ENCODE peak calls at places on chromosomes 4 and X, in nine cellular contexts. N is tibial nerve, P is uterus, W is upper lobe of left lung, S is endothelial cell of umbilical vein, E is IMR-90, L is spleen, H is right lobe of liver, C is A549. I is an unnamed sample.

GRCh38 chrX:39809326-39809725 is 288.4 kb downstream of the BCOR start:
- DNase-seq in N (no peak), C (no peak), E (peak; percentile 82), P (no peak), L (no peak), W (no peak), S (peak; percentile 59), H (no peak), I (no peak)

GRCh38 chr4:175306436-175306835 is 388.3 kb downstream of the ADAM29 start:
- DNase-seq in S (no peak), L (no peak), N (no peak), P (no peak), C (no peak), H (no peak), E (no peak), W (no peak), I (no peak)

GRCh38 chr4:3512279-3512678 is 19.9 kb downstream of the LRPAP1 start:
- DNase-seq in H (no peak), S (no peak), L (no peak), W (no peak), E (no peak), P (no peak), C (no peak), N (no peak), I (no peak)

GRCh38 chrX:3811331-3812311 is 98.2 kb upstream of the PRKX start:
- DNase-seq in N (no peak), P (no peak), W (no peak), C (peak; percentile 40), S (no peak), E (peak; percentile 58), H (no peak), L (peak; percentile 72), I (peak; percentile 28)

GRCh38 chr4:152045781-152046571 is 285.2 kb upstream of the GATB start:
- DNase-seq in L (no peak), C (peak; percentile 25), H (no peak), S (peak; percentile 21), P (no peak), N (no peak), W (peak; percentile 87), E (no peak), I (peak; percentile 45)

GRCh38 chrX:149151805-149152757 is 353.0 kb downstream of the IDS start:
- DNase-seq in H (no peak), S (no peak), C (no peak), P (no peak), L (no peak), E (no peak), W (no peak), N (no peak), I (no peak)

GRCh38 chrX:140503714-140504351 is 1.0 kb downstream of the SOX3 start:
- DNase-seq in L (no peak), E (peak; percentile 7), W (peak; percentile 84), P (no peak), S (peak; percentile 8), C (no peak), N (no peak), H (no peak), I (no peak)

GRCh38 chrX:19897087-19897486 is 9.7 kb upstream of the SH3KBP1 start:
- DNase-seq in P (no peak), W (no peak), N (no peak), H (no peak), E (no peak), S (no peak), C (no peak), L (no peak), I (no peak)

GRCh38 chr4:106355193-106355592 is 13.4 kb downstream of the GIMD1 start:
- DNase-seq in L (no peak), E (no peak), N (no peak), C (no peak), H (peak; percentile 57), S (no peak), P (no peak), W (no peak), I (no peak)

GRCh38 chr4:155582971-155583437 is 83.6 kb upstream of the GUCY1A1 start:
- DNase-seq in L (no peak), S (peak; percentile 91), W (no peak), N (no peak), C (no peak), H (no peak), P (no peak), E (peak; percentile 92), I (no peak)

GRCh38 chrX:20254712-20255299 is 11.9 kb downstream of the RPS6KA3 start:
- DNase-seq in E (peak; percentile 71), S (no peak), N (no peak), L (no peak), P (no peak), W (no peak), C (no peak), H (no peak), I (no peak)

GRCh38 chrX:115437841-115438240 is 123.1 kb upstream of the PLS3 start:
- DNase-seq in W (no peak), L (no peak), S (no peak), H (no peak), P (no peak), C (no peak), E (no peak), N (no peak), I (no peak)

GRCh38 chrX:29299689-29300088 is 712.4 kb downstream of the IL1RAPL1 start:
- DNase-seq in C (no peak), P (no peak), W (no peak), E (no peak), S (no peak), N (no peak), H (no peak), L (no peak), I (no peak)

DNA sequence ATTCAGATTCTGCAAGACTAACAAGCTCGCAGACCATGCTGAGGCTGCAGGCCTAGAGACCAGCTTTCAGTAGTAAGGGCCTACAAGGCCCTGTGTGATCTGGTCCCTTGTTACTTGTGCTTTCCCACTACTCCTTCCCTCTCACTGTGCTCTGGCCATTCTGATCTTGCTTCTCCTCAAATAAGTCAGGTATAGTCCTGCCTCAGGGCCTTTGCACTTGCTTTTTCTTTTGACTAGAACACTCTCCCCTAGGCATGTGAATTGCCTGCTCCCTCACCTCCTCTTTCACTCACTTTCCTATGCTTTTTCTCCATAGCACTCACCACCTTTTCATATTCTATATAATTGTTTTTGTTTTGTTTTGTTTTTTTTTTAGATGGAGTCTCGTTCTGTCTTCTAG is 22.2 kb downstream of the AKAP14 start:
- DNase-seq in P (no peak), E (no peak), L (no peak), W (no peak), S (no peak), N (no peak), C (no peak), H (no peak), I (no peak)
- H3K4me3 ChIP-seq in P (no peak overlapping the region), E (no peak overlapping the region), L (no peak overlapping the region), W (no peak overlapping the region), S (no peak overlapping the region), N (no peak overlapping the region), C (no peak overlapping the region), H (no peak overlapping the region), I (no peak overlapping the region)

GRCh38 chrX:1139101-1139500 is 73.3 kb downstream of the CRLF2 start:
- DNase-seq in L (peak; percentile 42), W (no peak), N (no peak), P (no peak), C (no peak), H (no peak), S (no peak), E (no peak), I (no peak)

GRCh38 chrX:1137531-1137930 is 74.9 kb downstream of the CRLF2 start:
- DNase-seq in P (no peak), S (no peak), C (no peak), E (no peak), H (no peak), W (no peak), N (no peak), L (peak; percentile 51), I (no peak)

GRCh38 chrX:1134976-1135375 is 77.5 kb downstream of the CRLF2 start:
- DNase-seq in S (no peak), E (no peak), N (no peak), L (peak; percentile 27), W (no peak), H (no peak), P (no peak), C (no peak), I (no peak)

GRCh38 chrX:1140236-1140681 is 72.2 kb downstream of the CRLF2 start:
- DNase-seq in L (peak; percentile 9), C (no peak), P (no peak), E (no peak), H (no peak), N (no peak), W (no peak), S (no peak), I (no peak)

GRCh38 chrX:1138476-1138875 is 74.0 kb downstream of the CRLF2 start:
- DNase-seq in H (no peak), C (no peak), W (no peak), N (no peak), E (no peak), S (no peak), P (no peak), L (peak; percentile 14), I (no peak)
- H3K9me3 ChIP-seq in H (no peaks in the 10 kb centered on the region), C (no peaks in the 10 kb centered on the region), W (no peaks in the 10 kb centered on the region), N (no peaks in the 10 kb centered on the region), E (peaks cover 30% of the 10 kb centered on the region), S (peaks cover 4% of the 10 kb centered on the region), P (no peaks in the 10 kb centered on the region), L (peaks cover 46% of the 10 kb centered on the region), I (no peaks in the 10 kb centered on the region)

DNA sequence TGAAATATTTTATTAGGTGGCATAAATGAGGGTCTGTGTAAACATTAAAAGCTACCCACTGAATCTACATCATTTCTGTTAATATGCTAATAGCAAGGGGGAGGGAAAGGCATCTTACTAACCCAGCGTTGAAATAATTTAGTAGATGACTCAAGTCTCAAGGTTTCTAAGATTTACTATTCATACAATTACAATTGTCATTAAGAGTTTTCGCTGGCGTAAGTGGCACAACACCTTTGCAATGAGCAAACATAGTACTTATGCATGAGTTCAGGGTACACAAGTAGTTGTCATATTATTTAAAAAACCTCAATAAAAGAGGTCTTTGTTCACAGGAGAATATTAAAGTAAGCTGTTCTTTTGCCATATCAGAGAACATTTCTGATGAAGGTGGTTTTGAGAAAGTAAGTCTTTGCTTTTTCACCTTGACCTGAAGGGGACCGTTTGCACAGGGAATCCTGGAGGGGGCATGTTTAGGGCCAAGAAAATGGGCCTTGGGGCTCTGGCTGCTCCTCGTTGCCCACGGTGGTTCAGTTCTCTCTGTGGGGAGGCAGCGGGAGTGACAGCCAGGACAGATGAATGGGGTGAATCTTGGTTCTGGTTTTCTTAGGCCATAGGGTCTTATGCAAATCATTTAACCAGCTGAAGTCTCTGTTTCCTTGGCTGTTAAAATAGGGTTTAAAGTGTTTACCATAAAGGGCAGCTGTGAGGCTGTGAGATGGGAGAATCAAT is 4.4 kb upstream of the RHOH start:
- DNase-seq in E (no peak), S (no peak), W (no peak), P (no peak), H (no peak), L (no peak), N (no peak), C (no peak), I (peak; percentile 32)
- TF ChIP-seq POLR2A in E (no peak), S (no peak), W (no peak), P (no peak), H (no peak), L (peak; percentile 52), N (no peak), C (no peak), I (no peak)

DNA sequence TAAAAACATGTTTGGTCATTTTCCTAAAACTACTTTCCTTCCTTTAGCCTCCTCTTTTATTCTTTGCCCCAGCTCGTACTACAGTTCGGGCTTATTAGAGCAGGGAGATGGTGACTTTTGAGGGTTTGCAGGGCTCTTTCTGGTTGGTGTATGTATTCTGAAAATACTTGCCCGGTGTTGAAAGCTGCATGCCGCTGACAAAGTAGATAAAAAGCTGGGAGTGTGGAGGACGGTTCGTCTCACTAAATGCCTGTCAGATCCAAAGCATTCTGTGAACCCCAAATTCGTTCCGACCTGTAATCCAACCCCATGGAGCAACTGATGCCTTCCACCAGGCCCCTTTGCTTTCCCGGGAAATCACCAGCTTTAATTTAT is 19.2 kb downstream of the TRIM2 start:
- DNase-seq in S (no peak), H (no peak), W (no peak), L (no peak), E (no peak), N (no peak), C (no peak), P (no peak), I (no peak)
- H3K4me3 ChIP-seq in S (peak overlapping the region; percentile 39), H (peak overlapping the region; percentile 63), W (peak overlapping the region; percentile 66), L (peak overlapping the region; percentile 57), E (peak overlapping the region; percentile 39), N (peak overlapping the region; percentile 71), C (no peak overlapping the region), P (peak overlapping the region; percentile 68), I (peak overlapping the region; percentile 51)

I was measured in transverse colon.